ENCODE peak calls at places on chromosomes 3 and 15, in five cellular contexts. C is amniotic stem cell, V is LHCN-M2, P is mammary epithelial cell, O is heart left ventricle. J is an unnamed sample.

GRCh38 chr15:57375827-57376694 is at the start of gene CGNL1:
- DNase-seq in O (peak; percentile 40), P (no peak), V (no peak), C (no peak), J (peak; percentile 77)

GRCh38 chr15:39400821-39401550 is 179.9 kb upstream of the THBS1 start:
- DNase-seq in V (no peak), O (no peak), P (no peak), C (no peak), J (no peak)

GRCh38 chr15:42078903-42079302 is 15.5 kb downstream of the PLA2G4D start:
- DNase-seq in P (no peak), O (no peak), V (no peak), C (no peak), J (no peak)

GRCh38 chr3:175585898-175586297 is 726.8 kb downstream of the NAALADL2 start:
- DNase-seq in O (no peak), V (peak; percentile 78), C (peak; percentile 1), P (peak; percentile 59), J (no peak)

GRCh38 chr3:49867871-49868321 is 1.8 kb downstream of the CAMKV start:
- DNase-seq in P (peak; percentile 28), V (peak; percentile 49), C (no peak), O (no peak), J (no peak)

GRCh38 chr3:103803787-103804186 is 1369.0 kb downstream of the ZPLD1 start:
- DNase-seq in O (no peak), V (no peak), P (no peak), C (no peak), J (no peak)

GRCh38 chr3:152331018-152331541 is 62.4 kb downstream of the MBNL1 start:
- DNase-seq in C (peak; percentile 46), O (peak; percentile 39), P (peak; percentile 81), V (peak; percentile 88), J (no peak)

GRCh38 chr15:92845109-92845508 is 55.0 kb upstream of the CHD2 start:
- DNase-seq in O (no peak), P (peak; percentile 35), V (peak; percentile 71), C (no peak), J (no peak)

GRCh38 chr3:195255176-195255500 is 15.8 kb downstream of the XXYLT1 start:
- DNase-seq in V (no peak), C (no peak), P (no peak), O (no peak), J (no peak)

GRCh38 chr3:158906749-158907148 is 104.9 kb downstream of the MFSD1 start:
- DNase-seq in C (no peak), P (no peak), O (no peak), V (no peak), J (no peak)

GRCh38 chr3:89713196-89713595 is 605.8 kb downstream of the EPHA3 start:
- DNase-seq in V (no peak), C (no peak), P (no peak), O (no peak), J (no peak)

GRCh38 chr15:80241508-80241907 is 10.5 kb downstream of the CTXND1 start:
- DNase-seq in O (no peak), C (no peak), V (no peak), P (no peak), J (no peak)

GRCh38 chr15:42549782-42550392 is 1.2 kb downstream of the HAUS2 start:
- DNase-seq in C (no peak), V (no peak), O (no peak), P (no peak), J (no peak)

GRCh38 chr3:141243295-141243707 is 11.7 kb downstream of the PXYLP1 start:
- DNase-seq in P (no peak), C (no peak), O (no peak), V (no peak), J (no peak)

J was measured in Right ventricle myocardium inferior.